ENCODE peak calls at places on chromosomes 3 and 15, in eight cellular contexts. One of them, this sample, is unnamed.

GRCh38 chr3:123586131-123586530 is 1.3 kb upstream of the HACD2 start:
- DNase-seq in transverse colon: peak
- DNase-seq in H1: peak
- DNase-seq in esophagus muscularis mucosa: peak
- DNase-seq in sigmoid colon: no peak
- DNase-seq in HepG2: peak
- DNase-seq in A549: peak
- DNase-seq in ovary: no peak
- DNase-seq in this sample: no peak

GRCh38 chr3:172321035-172321434 is 127.2 kb downstream of the GHSR start:
- DNase-seq in HepG2: peak
- DNase-seq in ovary: no peak
- DNase-seq in esophagus muscularis mucosa: no peak
- DNase-seq in transverse colon: no peak
- DNase-seq in H1: no peak
- DNase-seq in A549: no peak
- DNase-seq in sigmoid colon: no peak
- DNase-seq in this sample: no peak

GRCh38 chr3:10248184-10248983 is at the start of gene TATDN2:
- DNase-seq in transverse colon: peak
- DNase-seq in esophagus muscularis mucosa: peak
- DNase-seq in H1: peak
- DNase-seq in ovary: peak
- DNase-seq in HepG2: peak
- DNase-seq in sigmoid colon: peak
- DNase-seq in A549: peak
- DNase-seq in this sample: peak

GRCh38 chr3:43870110-43870509 is 179.4 kb downstream of the ABHD5 start:
- DNase-seq in A549: peak
- DNase-seq in HepG2: no peak
- DNase-seq in esophagus muscularis mucosa: peak
- DNase-seq in ovary: no peak
- DNase-seq in transverse colon: no peak
- DNase-seq in sigmoid colon: no peak
- DNase-seq in H1: no peak
- DNase-seq in this sample: no peak

GRCh38 chr3:72123908-72124441 is 339.0 kb upstream of the PROK2 start:
- DNase-seq in A549: peak
- DNase-seq in sigmoid colon: peak
- DNase-seq in H1: no peak
- DNase-seq in transverse colon: peak
- DNase-seq in ovary: no peak
- DNase-seq in HepG2: peak
- DNase-seq in esophagus muscularis mucosa: no peak
- DNase-seq in this sample: peak

GRCh38 chr3:32817195-32817560 is 619 bp upstream of the TRIM71 start:
- DNase-seq in H1: no peak
- DNase-seq in HepG2: no peak
- DNase-seq in transverse colon: no peak
- DNase-seq in A549: no peak
- DNase-seq in sigmoid colon: no peak
- DNase-seq in esophagus muscularis mucosa: no peak
- DNase-seq in ovary: no peak
- DNase-seq in this sample: no peak

GRCh38 chr3:132008841-132009638 is 25.8 kb downstream of the CPNE4 start:
- DNase-seq in transverse colon: no peak
- DNase-seq in A549: no peak
- DNase-seq in sigmoid colon: no peak
- DNase-seq in ovary: no peak
- DNase-seq in esophagus muscularis mucosa: no peak
- DNase-seq in HepG2: no peak
- DNase-seq in H1: no peak
- DNase-seq in this sample: no peak

GRCh38 chr3:95197661-95198060 is 1134.8 kb downstream of the NSUN3 start:
- DNase-seq in sigmoid colon: no peak
- DNase-seq in A549: no peak
- DNase-seq in ovary: no peak
- DNase-seq in transverse colon: no peak
- DNase-seq in H1: no peak
- DNase-seq in HepG2: no peak
- DNase-seq in esophagus muscularis mucosa: no peak
- DNase-seq in this sample: no peak

GRCh38 chr15:70096215-70096974 is 1.3 kb downstream of the TLE3 start:
- DNase-seq in transverse colon: peak
- DNase-seq in sigmoid colon: peak
- DNase-seq in A549: peak
- DNase-seq in H1: no peak
- DNase-seq in esophagus muscularis mucosa: no peak
- DNase-seq in ovary: peak
- DNase-seq in HepG2: no peak
- DNase-seq in this sample: peak

GRCh38 chr15:79952329-79952728 is 18.7 kb downstream of the BCL2A1 start:
- DNase-seq in HepG2: no peak
- DNase-seq in sigmoid colon: no peak
- DNase-seq in ovary: no peak
- DNase-seq in A549: no peak
- DNase-seq in H1: no peak
- DNase-seq in esophagus muscularis mucosa: no peak
- DNase-seq in transverse colon: no peak
- DNase-seq in this sample: no peak

GRCh38 chr15:68097029-68097428 is 42.9 kb downstream of the PIAS1 start:
- DNase-seq in esophagus muscularis mucosa: no peak
- DNase-seq in sigmoid colon: no peak
- DNase-seq in ovary: no peak
- DNase-seq in HepG2: no peak
- DNase-seq in transverse colon: no peak
- DNase-seq in A549: peak
- DNase-seq in H1: no peak
- DNase-seq in this sample: no peak

GRCh38 chr3:24529210-24529609 is 34.6 kb upstream of the THRB start:
- DNase-seq in H1: no peak
- DNase-seq in ovary: no peak
- DNase-seq in esophagus muscularis mucosa: no peak
- DNase-seq in A549: no peak
- DNase-seq in HepG2: no peak
- DNase-seq in transverse colon: no peak
- DNase-seq in sigmoid colon: no peak
- DNase-seq in this sample: no peak

GRCh38 chr15:68816158-68816557 is 4.5 kb downstream of the ANP32A start:
- DNase-seq in transverse colon: no peak
- DNase-seq in A549: no peak
- DNase-seq in esophagus muscularis mucosa: no peak
- DNase-seq in HepG2: no peak
- DNase-seq in H1: no peak
- DNase-seq in sigmoid colon: no peak
- DNase-seq in ovary: no peak
- DNase-seq in this sample: no peak

GRCh38 chr3:127053026-127053425 is 70.1 kb downstream of the PLXNA1 start:
- DNase-seq in esophagus muscularis mucosa: no peak
- DNase-seq in HepG2: no peak
- DNase-seq in ovary: no peak
- DNase-seq in transverse colon: no peak
- DNase-seq in A549: no peak
- DNase-seq in sigmoid colon: no peak
- DNase-seq in H1: no peak
- DNase-seq in this sample: no peak

GRCh38 chr3:146561879-146562278 is 17.5 kb upstream of the PLSCR1 start:
- DNase-seq in ovary: no peak
- DNase-seq in esophagus muscularis mucosa: no peak
- DNase-seq in H1: no peak
- DNase-seq in HepG2: no peak
- DNase-seq in sigmoid colon: no peak
- DNase-seq in A549: no peak
- DNase-seq in transverse colon: no peak
- DNase-seq in this sample: no peak

GRCh38 chr3:81302045-81302444 is 459.4 kb downstream of the GBE1 start:
- DNase-seq in HepG2: peak
- DNase-seq in ovary: no peak
- DNase-seq in esophagus muscularis mucosa: no peak
- DNase-seq in A549: peak
- DNase-seq in H1: no peak
- DNase-seq in transverse colon: peak
- DNase-seq in sigmoid colon: no peak
- DNase-seq in this sample: peak

GRCh38 chr3:156323466-156323865 is 203.1 kb downstream of the KCNAB1 start:
- DNase-seq in transverse colon: no peak
- DNase-seq in esophagus muscularis mucosa: no peak
- DNase-seq in ovary: no peak
- DNase-seq in A549: no peak
- DNase-seq in H1: no peak
- DNase-seq in sigmoid colon: no peak
- DNase-seq in HepG2: no peak
- DNase-seq in this sample: no peak

GRCh38 chr3:46695177-46695961 is 1.9 kb upstream of the ALS2CL start:
- DNase-seq in ovary: no peak
- DNase-seq in sigmoid colon: peak
- DNase-seq in A549: peak
- DNase-seq in H1: no peak
- DNase-seq in transverse colon: peak
- DNase-seq in esophagus muscularis mucosa: no peak
- DNase-seq in HepG2: no peak
- DNase-seq in this sample: peak

GRCh38 chr3:106797461-106797860 is 579.8 kb upstream of the CCDC54 start:
- DNase-seq in sigmoid colon: no peak
- DNase-seq in ovary: no peak
- DNase-seq in HepG2: no peak
- DNase-seq in esophagus muscularis mucosa: no peak
- DNase-seq in H1: no peak
- DNase-seq in A549: no peak
- DNase-seq in transverse colon: no peak
- DNase-seq in this sample: no peak

GRCh38 chr3:179260949-179261765 is 10.2 kb upstream of the KCNMB3 start:
- DNase-seq in A549: peak
- DNase-seq in sigmoid colon: peak
- DNase-seq in esophagus muscularis mucosa: peak
- DNase-seq in transverse colon: peak
- DNase-seq in ovary: peak
- DNase-seq in H1: no peak
- DNase-seq in HepG2: peak
- DNase-seq in this sample: peak
- TF ChIP-seq POLR2A in A549: no peak
- TF ChIP-seq POLR2A in sigmoid colon: no peak
- TF ChIP-seq POLR2A in esophagus muscularis mucosa: no peak
- TF ChIP-seq POLR2A in transverse colon: peak
- TF ChIP-seq POLR2A in ovary: peak
- TF ChIP-seq POLR2A in H1: peak
- TF ChIP-seq POLR2A in HepG2: peak
- TF ChIP-seq POLR2A in this sample: no peak

GRCh38 chr15:91521996-91522395 is 331.5 kb upstream of the SLCO3A1 start:
- DNase-seq in esophagus muscularis mucosa: no peak
- DNase-seq in H1: no peak
- DNase-seq in HepG2: no peak
- DNase-seq in transverse colon: no peak
- DNase-seq in ovary: no peak
- DNase-seq in A549: no peak
- DNase-seq in sigmoid colon: no peak
- DNase-seq in this sample: no peak

GRCh38 chr15:91525746-91526145 is 327.8 kb upstream of the SLCO3A1 start:
- DNase-seq in sigmoid colon: no peak
- DNase-seq in ovary: no peak
- DNase-seq in esophagus muscularis mucosa: peak
- DNase-seq in HepG2: no peak
- DNase-seq in A549: no peak
- DNase-seq in H1: no peak
- DNase-seq in transverse colon: no peak
- DNase-seq in this sample: no peak

GRCh38 chr15:91522609-91523332 is 330.7 kb upstream of the SLCO3A1 start:
- DNase-seq in H1: no peak
- DNase-seq in HepG2: no peak
- DNase-seq in esophagus muscularis mucosa: peak
- DNase-seq in transverse colon: no peak
- DNase-seq in sigmoid colon: no peak
- DNase-seq in ovary: no peak
- DNase-seq in A549: peak
- DNase-seq in this sample: no peak

GRCh38 chr15:91520848-91521247 is 332.7 kb upstream of the SLCO3A1 start:
- DNase-seq in A549: no peak
- DNase-seq in ovary: no peak
- DNase-seq in esophagus muscularis mucosa: no peak
- DNase-seq in sigmoid colon: no peak
- DNase-seq in transverse colon: no peak
- DNase-seq in HepG2: no peak
- DNase-seq in H1: no peak
- DNase-seq in this sample: no peak

GRCh38 chr15:91524534-91524933 is 329.0 kb upstream of the SLCO3A1 start:
- DNase-seq in sigmoid colon: no peak
- DNase-seq in transverse colon: no peak
- DNase-seq in HepG2: no peak
- DNase-seq in esophagus muscularis mucosa: no peak
- DNase-seq in H1: no peak
- DNase-seq in A549: no peak
- DNase-seq in ovary: no peak
- DNase-seq in this sample: no peak
- TF ChIP-seq EP300 in sigmoid colon: no peak
- TF ChIP-seq EP300 in transverse colon: no peak
- TF ChIP-seq EP300 in HepG2: no peak
- TF ChIP-seq EP300 in esophagus muscularis mucosa: no peak
- TF ChIP-seq EP300 in H1: no peak
- TF ChIP-seq EP300 in A549: no peak
- TF ChIP-seq EP300 in ovary: no peak
- TF ChIP-seq EP300 in this sample: no peak

GRCh38 chr15:77811270-77811669 is 178.6 kb upstream of the LINGO1 start:
- DNase-seq in H1: no peak
- DNase-seq in HepG2: no peak
- DNase-seq in A549: no peak
- DNase-seq in sigmoid colon: no peak
- DNase-seq in transverse colon: no peak
- DNase-seq in ovary: no peak
- DNase-seq in esophagus muscularis mucosa: no peak
- DNase-seq in this sample: no peak
- H3K27ac ChIP-seq in H1: no peak
- H3K27ac ChIP-seq in HepG2: no peak
- H3K27ac ChIP-seq in A549: no peak
- H3K27ac ChIP-seq in sigmoid colon: no peak
- H3K27ac ChIP-seq in transverse colon: no peak
- H3K27ac ChIP-seq in ovary: no peak
- H3K27ac ChIP-seq in esophagus muscularis mucosa: no peak
- H3K27ac ChIP-seq in this sample: no peak

GRCh38 chr15:40470423-40471104 is at the start of gene CHST14:
- DNase-seq in H1: peak
- DNase-seq in ovary: peak
- DNase-seq in HepG2: peak
- DNase-seq in sigmoid colon: peak
- DNase-seq in transverse colon: peak
- DNase-seq in esophagus muscularis mucosa: no peak
- DNase-seq in A549: peak
- DNase-seq in this sample: peak

GRCh38 chr15:40472171-40472727 is 1.5 kb downstream of the CHST14 start:
- DNase-seq in HepG2: no peak
- DNase-seq in H1: no peak
- DNase-seq in A549: no peak
- DNase-seq in esophagus muscularis mucosa: no peak
- DNase-seq in ovary: no peak
- DNase-seq in sigmoid colon: no peak
- DNase-seq in transverse colon: no peak
- DNase-seq in this sample: no peak

GRCh38 chr15:40469776-40470390 is 901 bp upstream of the CHST14 start:
- DNase-seq in HepG2: no peak
- DNase-seq in esophagus muscularis mucosa: no peak
- DNase-seq in A549: no peak
- DNase-seq in H1: no peak
- DNase-seq in transverse colon: no peak
- DNase-seq in sigmoid colon: no peak
- DNase-seq in ovary: no peak
- DNase-seq in this sample: no peak

GRCh38 chr15:40471778-40472130 is 970 bp downstream of the CHST14 start:
- DNase-seq in sigmoid colon: no peak
- DNase-seq in H1: peak
- DNase-seq in A549: no peak
- DNase-seq in transverse colon: peak
- DNase-seq in ovary: no peak
- DNase-seq in HepG2: peak
- DNase-seq in esophagus muscularis mucosa: no peak
- DNase-seq in this sample: no peak

GRCh38 chr15:40471105-40471777 is 457 bp downstream of the CHST14 start:
- DNase-seq in sigmoid colon: no peak
- DNase-seq in H1: no peak
- DNase-seq in esophagus muscularis mucosa: no peak
- DNase-seq in transverse colon: peak
- DNase-seq in A549: peak
- DNase-seq in ovary: peak
- DNase-seq in HepG2: no peak
- DNase-seq in this sample: no peak
- TF ChIP-seq POLR2A in sigmoid colon: no peak
- TF ChIP-seq POLR2A in H1: peak
- TF ChIP-seq POLR2A in esophagus muscularis mucosa: no peak
- TF ChIP-seq POLR2A in transverse colon: no peak
- TF ChIP-seq POLR2A in A549: peak
- TF ChIP-seq POLR2A in ovary: no peak
- TF ChIP-seq POLR2A in HepG2: no peak
- TF ChIP-seq POLR2A in this sample: no peak